ENCODE peak calls at places on chromosomes 13 and 19, in ten cellular contexts. Z is choroid plexus epithelial cell; R is ascending aorta; B is neural crest cell; G is RWPE1; D is left ventricle myocardium inferior; L is thyroid gland; Q is CD4-positive, alpha-beta T cell; U is fibroblast of lung; A is transverse colon. M is an unnamed sample.

GRCh38 chr13:102707465-102707864 is 12.6 kb upstream of the METTL21C start:
- DNase-seq in G (peak), Z (peak), D (no peak), R (no peak), A (no peak), B (no peak), Q (no peak), L (no peak), U (peak), M (no peak)

GRCh38 chr13:80598189-80598588 is 257.3 kb upstream of the SPRY2 start:
- DNase-seq in G (no peak), D (no peak), Q (no peak), Z (no peak), R (no peak), U (no peak), A (no peak), B (no peak), L (no peak), M (no peak)

GRCh38 chr19:42450314-42450934 is 7.7 kb upstream of the CXCL17 start:
- DNase-seq in D (peak), B (peak), Z (peak), A (peak), G (peak), Q (peak), L (peak), U (peak), R (peak), M (peak)

GRCh38 chr13:36131931-36132297 is 732 bp upstream of the DCLK1 start:
- DNase-seq in Z (peak), R (peak), A (no peak), L (peak), D (peak), G (no peak), Q (no peak), B (no peak), U (peak), M (no peak)

GRCh38 chr13:46679369-46680180 is 117.4 kb downstream of the ESD start:
- DNase-seq in R (no peak), G (no peak), D (no peak), Q (peak), L (no peak), B (no peak), A (peak), Z (peak), U (peak), M (no peak)

GRCh38 chr13:39023761-39024160 is 14.1 kb downstream of the PROSER1 start:
- DNase-seq in U (no peak), A (peak), L (peak), D (no peak), B (no peak), Z (peak), G (no peak), R (no peak), Q (no peak), M (no peak)

GRCh38 chr13:114101831-114102520 is 30.4 kb downstream of the RASA3 start:
- DNase-seq in U (peak), Z (no peak), A (peak), G (no peak), L (no peak), D (no peak), Q (no peak), B (no peak), R (peak), M (peak)

GRCh38 chr13:48405865-48406264 is 7.0 kb downstream of the LPAR6 start:
- DNase-seq in G (no peak), R (no peak), A (no peak), U (no peak), B (no peak), L (no peak), Q (no peak), D (no peak), Z (peak), M (no peak)

GRCh38 chr13:113747291-113747833 is 11.7 kb upstream of the TMEM255B start:
- DNase-seq in G (no peak), L (no peak), Z (no peak), U (no peak), R (no peak), D (no peak), A (no peak), B (no peak), Q (no peak), M (no peak)

GRCh38 chr13:42832341-42833153 is 51.2 kb downstream of the FAM216B start:
- DNase-seq in A (peak), G (no peak), Z (peak), D (no peak), L (peak), B (no peak), Q (no peak), U (peak), R (no peak), M (no peak)

GRCh38 chr19:850221-850978 is 1.7 kb upstream of the ELANE start:
- DNase-seq in R (peak), L (peak), A (peak), Q (no peak), B (no peak), G (peak), Z (peak), U (peak), D (peak), M (no peak)

GRCh38 chr19:2355168-2356035 is 4.7 kb upstream of the TMPRSS9 start:
- DNase-seq in A (no peak), G (no peak), Z (no peak), Q (no peak), B (no peak), U (peak), R (no peak), L (no peak), D (no peak), M (no peak)

GRCh38 chr19:6765738-6766356 is 1.4 kb downstream of the SH2D3A start:
- DNase-seq in A (peak), Q (peak), L (peak), U (no peak), Z (no peak), R (no peak), G (peak), D (no peak), B (no peak), M (no peak)

GRCh38 chr13:97030705-97031452 is 36.6 kb upstream of the OXGR1 start:
- DNase-seq in Z (peak), R (no peak), U (peak), D (no peak), Q (no peak), G (peak), B (no peak), A (no peak), L (no peak), M (no peak)

GRCh38 chr13:114145722-114146121 is 13.3 kb upstream of the RASA3 start:
- DNase-seq in B (no peak), Z (no peak), G (no peak), U (no peak), A (no peak), L (no peak), R (no peak), Q (no peak), D (no peak), M (no peak)

GRCh38 chr19:28374971-28375370 is 838.0 kb downstream of the UQCRFS1 start:
- DNase-seq in R (no peak), Z (no peak), B (no peak), Q (no peak), A (no peak), U (no peak), L (no peak), D (no peak), G (no peak), M (no peak)

GRCh38 chr19:16265890-16266585 is 58.6 kb upstream of the KLF2 start:
- DNase-seq in U (no peak), Z (no peak), G (no peak), Q (no peak), A (no peak), L (no peak), B (no peak), R (no peak), D (no peak), M (no peak)

GRCh38 chr19:54660967-54661366 is 1.8 kb upstream of the LILRB4 start:
- DNase-seq in Z (no peak), A (no peak), Q (no peak), R (no peak), L (no peak), B (no peak), G (no peak), U (no peak), D (no peak), M (no peak)

GRCh38 chr19:873084-874019 is 13.9 kb downstream of the CFD start:
- DNase-seq in G (peak), R (no peak), Z (peak), D (no peak), Q (peak), U (peak), B (no peak), A (peak), L (no peak), M (no peak)

GRCh38 chr19:34639491-34640085 is 37.4 kb downstream of the SCGB2B2 start:
- DNase-seq in B (peak), D (no peak), G (peak), L (peak), U (peak), A (peak), Q (peak), R (no peak), Z (peak), M (peak)

GRCh38 chr19:17511724-17512573 is 500 bp downstream of the PGLS start:
- DNase-seq in B (peak), U (peak), D (peak), Z (peak), G (peak), R (peak), L (peak), A (peak), Q (peak), M (peak)

DNA sequence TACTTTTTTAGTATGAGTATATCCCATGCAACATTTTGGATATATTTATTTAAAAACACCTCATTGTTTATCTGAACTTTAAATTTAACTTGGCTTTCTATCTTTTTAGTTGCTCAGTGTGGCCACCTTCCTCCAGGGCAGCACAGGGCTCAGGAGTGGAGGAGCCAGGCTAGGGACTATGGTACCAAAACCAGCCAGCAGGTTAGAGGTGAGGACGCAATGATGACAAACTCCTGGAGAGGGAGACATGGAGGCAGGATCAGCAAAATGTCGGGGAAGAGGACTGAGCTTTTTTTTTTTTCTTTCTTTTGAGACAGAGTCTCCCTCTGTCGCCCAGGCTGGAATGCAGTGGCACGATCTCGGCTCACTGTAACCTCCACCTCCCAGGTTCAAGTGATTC is 29.6 kb upstream of the CALM3 start:
- DNase-seq in D (no peak), Z (peak), G (peak), R (no peak), Q (no peak), A (no peak), U (no peak), B (peak), L (no peak), M (peak)
- TF ChIP-seq CTCF in D (no peak), Z (peak), G (peak), R (no peak), Q (no peak), A (no peak), U (peak), B (peak), L (peak), M (no peak)

GRCh38 chr13:112513761-112514160 is 74.2 kb downstream of the TUBGCP3 start:
- DNase-seq in R (no peak), U (no peak), G (no peak), L (no peak), Z (no peak), Q (no peak), A (no peak), B (no peak), D (no peak), M (no peak)

GRCh38 chr13:112506046-112506445 is 81.9 kb downstream of the TUBGCP3 start:
- DNase-seq in D (no peak), Q (no peak), R (no peak), Z (no peak), A (no peak), B (no peak), G (no peak), U (no peak), L (no peak), M (no peak)

GRCh38 chr13:112510987-112511715 is 76.8 kb downstream of the TUBGCP3 start:
- DNase-seq in Q (no peak), Z (peak), A (no peak), L (peak), B (no peak), G (no peak), R (no peak), D (no peak), U (no peak), M (no peak)

GRCh38 chr13:112509190-112509589 is 78.8 kb downstream of the TUBGCP3 start:
- DNase-seq in G (no peak), D (no peak), B (no peak), Q (no peak), L (peak), A (no peak), U (no peak), R (no peak), Z (no peak), M (no peak)

GRCh38 chr13:112510002-112510780 is 77.8 kb downstream of the TUBGCP3 start:
- DNase-seq in B (peak), R (no peak), A (no peak), Z (peak), Q (no peak), G (peak), L (peak), U (peak), D (no peak), M (peak)
- TF ChIP-seq CTCF in B (peak), R (no peak), A (peak), Z (peak), Q (no peak), G (peak), L (peak), U (peak), D (peak), M (peak)

GRCh38 chr13:93736909-93737308 is 510.3 kb downstream of the GPC6 start:
- DNase-seq in U (no peak), D (no peak), Z (no peak), L (peak), G (no peak), A (no peak), Q (no peak), R (no peak), B (no peak), M (no peak)

GRCh38 chr13:93730780-93731179 is 504.2 kb downstream of the GPC6 start:
- DNase-seq in A (no peak), D (no peak), G (no peak), U (peak), Q (no peak), R (no peak), B (no peak), Z (peak), L (no peak), M (no peak)

GRCh38 chr13:93740334-93740733 is 513.7 kb downstream of the GPC6 start:
- DNase-seq in A (no peak), Q (no peak), G (no peak), U (peak), B (no peak), D (no peak), L (no peak), Z (no peak), R (no peak), M (no peak)

GRCh38 chr13:93736111-93736510 is 509.5 kb downstream of the GPC6 start:
- DNase-seq in L (no peak), R (no peak), Q (no peak), B (no peak), G (no peak), A (no peak), D (no peak), Z (peak), U (peak), M (no peak)
- TF ChIP-seq CTCF in L (no peak), R (no peak), Q (no peak), B (no peak), G (no peak), A (no peak), D (no peak), Z (no peak), U (no peak), M (no peak)

DNA sequence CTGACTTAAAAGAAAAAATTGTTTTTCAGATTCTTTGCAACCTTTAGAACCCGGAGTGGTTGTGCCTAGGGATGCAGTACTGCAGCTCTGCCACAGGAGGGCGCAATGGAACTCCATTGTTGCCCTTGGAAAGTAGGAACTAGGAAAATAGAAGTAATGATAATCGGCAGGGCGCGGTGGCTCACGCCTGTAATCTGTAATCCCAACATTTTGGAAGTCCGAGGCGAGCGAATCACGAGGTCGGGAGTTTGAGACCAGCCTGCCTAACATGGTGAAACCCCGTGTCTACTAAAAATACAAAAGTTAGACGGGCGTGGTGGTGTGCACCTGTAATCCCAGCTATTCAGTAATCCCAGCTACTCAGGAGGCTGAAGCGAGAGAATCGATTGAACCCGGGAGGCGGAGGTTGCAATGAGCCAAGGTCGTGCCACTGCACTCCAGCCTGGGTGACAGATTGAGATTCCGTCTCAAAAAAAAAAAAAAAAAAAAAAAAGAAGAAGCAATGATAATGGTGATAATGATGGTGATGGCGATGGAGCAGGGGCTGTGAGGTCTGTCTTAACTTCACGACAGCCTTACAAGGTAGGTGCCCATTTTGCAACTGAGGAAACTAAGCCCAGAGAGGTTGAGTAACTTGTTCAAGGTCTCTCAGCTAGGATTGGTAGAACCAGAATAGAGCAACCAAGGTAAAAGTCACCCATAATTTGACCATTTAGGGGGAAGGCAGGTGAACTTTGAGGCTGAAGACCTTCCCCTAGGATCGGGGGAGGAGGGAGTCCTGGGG is 5.5 kb upstream of the ADAMTS10 start:
- DNase-seq in Z (peak), B (peak), L (peak), A (peak), U (peak), R (peak), Q (peak), G (peak), D (peak), M (peak)
- TF ChIP-seq CTCF in Z (peak), B (peak), L (peak), A (peak), U (peak), R (peak), Q (peak), G (peak), D (peak), M (peak)

GRCh38 chr13:70568571-70568970 is 460.3 kb upstream of the KLHL1 start:
- DNase-seq in Q (no peak), L (no peak), D (no peak), U (peak), B (peak), G (peak), R (no peak), Z (peak), A (no peak), M (peak)
- TF ChIP-seq CTCF in Q (no peak), L (peak), D (peak), U (peak), B (peak), G (peak), R (no peak), Z (peak), A (peak), M (peak)

DNA sequence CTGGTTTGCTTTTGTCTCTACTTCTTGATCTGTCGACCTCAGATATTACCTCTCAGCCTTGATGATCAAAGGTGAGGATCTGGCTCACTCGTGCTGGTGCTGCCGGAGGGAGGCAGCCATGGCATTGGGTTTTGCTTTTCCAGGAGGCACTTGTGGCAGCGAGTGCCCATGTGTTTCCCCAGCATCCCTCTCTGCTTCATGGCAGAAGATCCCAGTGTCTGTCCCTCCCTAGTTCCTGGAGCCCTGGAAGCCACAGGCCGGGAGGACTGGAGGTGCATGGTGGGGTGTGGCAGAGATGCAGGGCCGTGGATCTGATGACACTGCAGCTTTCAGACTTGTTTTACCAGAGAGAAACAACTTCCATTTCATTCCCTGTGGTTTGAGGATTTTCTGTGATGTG is 47.5 kb downstream of the ANKRD10 start:
- DNase-seq in A (no peak), G (no peak), Z (no peak), D (no peak), R (no peak), B (no peak), L (no peak), Q (no peak), U (no peak), M (no peak)
- TF ChIP-seq CTCF in A (no peak), G (no peak), Z (no peak), D (no peak), R (no peak), B (no peak), L (no peak), Q (no peak), U (no peak), M (no peak)

GRCh38 chr13:74683411-74683810 is 549.2 kb upstream of the KLF12 start:
- DNase-seq in G (no peak), D (no peak), R (no peak), U (no peak), L (no peak), A (no peak), Q (no peak), Z (peak), B (no peak), M (no peak)
- TF ChIP-seq CTCF in G (no peak), D (no peak), R (no peak), U (no peak), L (no peak), A (no peak), Q (no peak), Z (peak), B (no peak), M (no peak)

M was measured in nephron progenitor cell.